ENCODE peak calls at places on chromosome 6, in eight cellular contexts. Z, M, W, C, S, F, O and X are unnamed samples.
A peak's percentile ranks its signal among the peaks of the same experiment; 100 is the strongest.

GRCh38 chr6:116557863-116558262 is 4.3 kb downstream of the CALHM4 start:
- DNase-seq in F (peak; percentile 73), M (peak; percentile 97), W (no peak), Z (no peak), O (no peak), S (no peak), C (no peak), X (peak; percentile 74)

GRCh38 chr6:134437376-134437775 is 119.5 kb upstream of the SGK1 start:
- DNase-seq in C (no peak), W (no peak), S (no peak), O (no peak), M (peak; percentile 58), F (no peak), Z (no peak), X (no peak)

GRCh38 chr6:41789390-41789724 is 1.9 kb downstream of the TOMM6 start:
- DNase-seq in M (no peak), S (no peak), F (no peak), C (no peak), Z (no peak), O (no peak), W (no peak), X (no peak)

GRCh38 chr6:13068558-13069210 is 259.7 kb downstream of the TBC1D7 start:
- DNase-seq in W (no peak), S (no peak), O (no peak), F (no peak), Z (no peak), M (peak; percentile 82), C (no peak), X (no peak)

GRCh38 chr6:20564269-20564668 is 30.0 kb downstream of the CDKAL1 start:
- DNase-seq in C (no peak), M (peak; percentile 50), W (no peak), S (no peak), O (no peak), Z (no peak), F (peak; percentile 12), X (peak; percentile 9)

GRCh38 chr6:134707342-134707982 is 242.4 kb downstream of the ALDH8A1 start:
- DNase-seq in S (no peak), F (peak; percentile 30), O (no peak), M (peak; percentile 14), C (no peak), Z (no peak), W (no peak), X (peak; percentile 20)

GRCh38 chr6:15615837-15616236 is 47.0 kb downstream of the DTNBP1 start:
- DNase-seq in M (peak; percentile 4), C (no peak), F (no peak), O (no peak), S (no peak), W (no peak), Z (no peak), X (no peak)

GRCh38 chr6:169803816-169804340 is 52.5 kb downstream of the ERMARD start:
- DNase-seq in Z (no peak), W (no peak), F (no peak), C (no peak), S (no peak), M (no peak), O (no peak), X (no peak)

GRCh38 chr6:124372076-124372475 is 568.4 kb downstream of the NKAIN2 start:
- DNase-seq in S (no peak), W (no peak), C (no peak), O (no peak), F (no peak), M (peak; percentile 6), Z (no peak), X (no peak)

GRCh38 chr6:109461733-109462526 is 6.4 kb upstream of the MICAL1 start:
- DNase-seq in F (no peak), W (no peak), S (no peak), O (no peak), M (no peak), C (no peak), Z (no peak), X (no peak)

GRCh38 chr6:147166360-147166944 is 37.8 kb upstream of the STXBP5 start:
- DNase-seq in W (peak; percentile 14), Z (no peak), O (no peak), F (no peak), C (no peak), M (no peak), S (no peak), X (no peak)